ENCODE peak calls at places on chromosome 19, in seven cellular contexts. W is RPMI8226; U is renal cortical epithelial cell; B is endodermal cell; S is NCI-H2081; L is stimulated activated naive CD4-positive, alpha-beta T cell treated with Interleukin-2 at 50 U/mL for 16 hours; F is upper lobe of right lung. J is an unnamed sample.

GRCh38 chr19:32558607-32559228 is 22.3 kb upstream of the PDCD5 start:
- DNase-seq in W (peak), U (no peak), B (peak), S (no peak), L (no peak), F (no peak), J (no peak)

GRCh38 chr19:31135841-31136240 is 213.4 kb downstream of the TSHZ3 start:
- DNase-seq in W (no peak), U (no peak), B (no peak), S (no peak), L (no peak), F (no peak), J (no peak)

GRCh38 chr19:47658431-47659383 is 49.8 kb downstream of the BICRA start:
- DNase-seq in W (no peak), U (no peak), B (no peak), S (no peak), L (no peak), F (no peak), J (no peak)

GRCh38 chr19:5805465-5806132 is 732 bp downstream of the NRTN start:
- DNase-seq in W (peak), U (no peak), B (peak), S (peak), L (peak), F (peak), J (peak)

GRCh38 chr19:4979211-4979807 is 10.4 kb downstream of the KDM4B start:
- DNase-seq in W (no peak), U (no peak), B (no peak), S (no peak), L (no peak), F (no peak), J (no peak)

GRCh38 chr19:53908106-53908932 is 759 bp upstream of the CACNG7 start:
- DNase-seq in W (peak), U (no peak), B (peak), S (no peak), L (peak), F (no peak), J (peak)

GRCh38 chr19:31344403-31344802 is 4.8 kb downstream of the TSHZ3 start:
- DNase-seq in W (no peak), U (no peak), B (peak), S (no peak), L (no peak), F (no peak), J (no peak)

GRCh38 chr19:35354898-35355297 is 3.4 kb upstream of the FFAR3 start:
- DNase-seq in W (no peak), U (no peak), B (peak), S (no peak), L (no peak), F (peak), J (no peak)

GRCh38 chr19:15303105-15303780 is 29.1 kb downstream of the BRD4 start:
- DNase-seq in W (no peak), U (no peak), B (no peak), S (no peak), L (no peak), F (peak), J (no peak)

J was measured in A673.